ENCODE peak calls at places on chromosomes 5 and 9, in eight cellular contexts. Y, P, M, X, A, O, J and R are unnamed samples.
A peak's percentile ranks its signal among the peaks of the same experiment; 100 is the strongest.

GRCh38 chr5:59097116-59097515 is 514.2 kb downstream of the RAB3C start:
- DNase-seq in Y (no peak), P (no peak), M (no peak), X (no peak), A (no peak), O (peak; percentile 41), J (no peak), R (peak; percentile 66)

GRCh38 chr5:17819786-17820185 is 185.5 kb downstream of the TAF11L14 start:
- DNase-seq in Y (no peak), P (no peak), M (no peak), X (no peak), A (no peak), O (no peak), J (no peak), R (no peak)

GRCh38 chr5:168227001-168227400 is 64.4 kb upstream of the WWC1 start:
- DNase-seq in Y (no peak), P (peak; percentile 7), M (no peak), X (peak; percentile 29), A (no peak), O (no peak), J (no peak), R (no peak)

GRCh38 chr5:43313854-43314457 is 744 bp upstream of the HMGCS1 start:
- DNase-seq in Y (no peak), P (peak; percentile 21), M (no peak), X (no peak), A (no peak), O (no peak), J (no peak), R (no peak)

GRCh38 chr5:96189028-96189826 is 227.6 kb upstream of the ELL2 start:
- DNase-seq in Y (no peak), P (no peak), M (no peak), X (no peak), A (no peak), O (no peak), J (no peak), R (no peak)

GRCh38 chr5:151312749-151313324 is 9.3 kb upstream of the SLC36A3 start:
- DNase-seq in Y (no peak), P (no peak), M (no peak), X (no peak), A (no peak), O (no peak), J (no peak), R (peak; percentile 38)

GRCh38 chr9:87109182-87109581 is 161.9 kb upstream of the GAS1 start:
- DNase-seq in Y (no peak), P (no peak), M (no peak), X (peak; percentile 51), A (no peak), O (no peak), J (no peak), R (no peak)

GRCh38 chr5:146047396-146047795 is 58.0 kb downstream of the PLAC8L1 start:
- DNase-seq in Y (no peak), P (no peak), M (no peak), X (peak; percentile 43), A (no peak), O (no peak), J (no peak), R (no peak)